ENCODE peak calls at places on chromosomes 12 and 14, in five cellular contexts. G, I, N, U and V are unnamed samples.

GRCh38 chr12:119601877-119602536 is 8.4 kb downstream of the TMEM233 start:
- DNase-seq in I (no peak), N (no peak), G (no peak), U (no peak), V (no peak)

GRCh38 chr12:103020839-103021238 is 63.4 kb downstream of the ASCL1 start:
- DNase-seq in G (no peak), I (no peak), N (no peak), U (no peak), V (no peak)

GRCh38 chr14:38910092-38910491 is 192.9 kb downstream of the SEC23A start:
- DNase-seq in G (no peak), N (no peak), I (no peak), U (no peak), V (no peak)

GRCh38 chr12:117334098-117334497 is 27.3 kb downstream of the NOS1 start:
- DNase-seq in I (no peak), U (no peak), G (no peak), N (no peak), V (no peak)

GRCh38 chr12:64611430-64612286 is 1.4 kb downstream of the RASSF3 start:
- DNase-seq in N (no peak), I (peak; percentile 59), G (no peak), U (no peak), V (peak; percentile 52)

GRCh38 chr14:99426265-99426664 is 54.4 kb downstream of the SETD3 start:
- DNase-seq in N (no peak), U (no peak), I (no peak), G (no peak), V (no peak)

GRCh38 chr12:120725151-120725658 is 421 bp upstream of the ACADS start:
- DNase-seq in I (no peak), G (no peak), U (no peak), N (no peak), V (no peak)

GRCh38 chr12:57280234-57281062 is 29.5 kb upstream of the STAC3 start:
- DNase-seq in N (peak; percentile 40), I (peak; percentile 76), U (peak; percentile 50), G (peak; percentile 37), V (peak; percentile 77)

GRCh38 chr12:28870839-28871440 is 278.1 kb upstream of the FAR2 start:
- DNase-seq in N (no peak), I (no peak), U (no peak), G (no peak), V (no peak)